ENCODE peak calls at places on chromosomes 7 and 10, in five cellular contexts. One of them, this sample, is unnamed.

GRCh38 chr7:2066251-2066919 is 166.4 kb downstream of the MAD1L1 start:
- DNase-seq in fibroblast of the aortic adventitia: no peak
- DNase-seq in cardiac septum: no peak
- DNase-seq in cardiac muscle cell: no peak
- DNase-seq in NCI-H1694: no peak
- DNase-seq in this sample: no peak

GRCh38 chr10:46550795-46551700 is 5.4 kb downstream of the GPRIN2 start:
- DNase-seq in fibroblast of the aortic adventitia: no peak
- DNase-seq in cardiac septum: peak
- DNase-seq in cardiac muscle cell: no peak
- DNase-seq in NCI-H1694: no peak
- DNase-seq in this sample: no peak

GRCh38 chr10:57775250-57775649 is 492.4 kb downstream of the IPMK start:
- DNase-seq in fibroblast of the aortic adventitia: no peak
- DNase-seq in cardiac septum: no peak
- DNase-seq in cardiac muscle cell: no peak
- DNase-seq in NCI-H1694: no peak
- DNase-seq in this sample: no peak

GRCh38 chr7:106178593-106179134 is 66.6 kb upstream of the SYPL1 start:
- DNase-seq in fibroblast of the aortic adventitia: peak
- DNase-seq in cardiac septum: no peak
- DNase-seq in cardiac muscle cell: no peak
- DNase-seq in NCI-H1694: peak
- DNase-seq in this sample: no peak

GRCh38 chr10:59091239-59091638 is 85.2 kb upstream of the PHYHIPL start:
- DNase-seq in fibroblast of the aortic adventitia: no peak
- DNase-seq in cardiac septum: no peak
- DNase-seq in cardiac muscle cell: no peak
- DNase-seq in NCI-H1694: no peak
- DNase-seq in this sample: no peak

GRCh38 chr10:78432582-78432981 is 398.9 kb downstream of the RPS24 start:
- DNase-seq in fibroblast of the aortic adventitia: peak
- DNase-seq in cardiac septum: peak
- DNase-seq in cardiac muscle cell: peak
- DNase-seq in NCI-H1694: no peak
- DNase-seq in this sample: no peak

GRCh38 chr10:113093188-113094113 is 143.4 kb downstream of the TCF7L2 start:
- DNase-seq in fibroblast of the aortic adventitia: peak
- DNase-seq in cardiac septum: no peak
- DNase-seq in cardiac muscle cell: no peak
- DNase-seq in NCI-H1694: no peak
- DNase-seq in this sample: no peak

GRCh38 chr10:52314007-52314821 is at the start of gene DKK1:
- DNase-seq in fibroblast of the aortic adventitia: peak
- DNase-seq in cardiac septum: no peak
- DNase-seq in cardiac muscle cell: peak
- DNase-seq in NCI-H1694: no peak
- DNase-seq in this sample: no peak

GRCh38 chr10:60962946-60963345 is 19.0 kb upstream of the RHOBTB1 start:
- DNase-seq in fibroblast of the aortic adventitia: no peak
- DNase-seq in cardiac septum: no peak
- DNase-seq in cardiac muscle cell: no peak
- DNase-seq in NCI-H1694: no peak
- DNase-seq in this sample: no peak

GRCh38 chr10:1268856-1269255 is 212.7 kb downstream of the WDR37 start:
- DNase-seq in fibroblast of the aortic adventitia: no peak
- DNase-seq in cardiac septum: no peak
- DNase-seq in cardiac muscle cell: no peak
- DNase-seq in NCI-H1694: no peak
- DNase-seq in this sample: no peak

GRCh38 chr7:89500082-89500481 is 654.2 kb upstream of the STEAP1 start:
- DNase-seq in fibroblast of the aortic adventitia: no peak
- DNase-seq in cardiac septum: no peak
- DNase-seq in cardiac muscle cell: no peak
- DNase-seq in NCI-H1694: no peak
- DNase-seq in this sample: no peak

GRCh38 chr7:131431289-131431688 is 103.6 kb downstream of the MKLN1 start:
- DNase-seq in fibroblast of the aortic adventitia: peak
- DNase-seq in cardiac septum: no peak
- DNase-seq in cardiac muscle cell: no peak
- DNase-seq in NCI-H1694: no peak
- DNase-seq in this sample: no peak

GRCh38 chr10:76408646-76409045 is 977.2 kb downstream of the LRMDA start:
- DNase-seq in fibroblast of the aortic adventitia: no peak
- DNase-seq in cardiac septum: no peak
- DNase-seq in cardiac muscle cell: no peak
- DNase-seq in NCI-H1694: no peak
- DNase-seq in this sample: no peak

GRCh38 chr10:30431435-30431911 is 2.5 kb upstream of the MAP3K8 start:
- DNase-seq in fibroblast of the aortic adventitia: peak
- DNase-seq in cardiac septum: no peak
- DNase-seq in cardiac muscle cell: no peak
- DNase-seq in NCI-H1694: no peak
- DNase-seq in this sample: no peak

GRCh38 chr7:83824214-83824613 is 175.3 kb upstream of the SEMA3E start:
- DNase-seq in fibroblast of the aortic adventitia: peak
- DNase-seq in cardiac septum: no peak
- DNase-seq in cardiac muscle cell: no peak
- DNase-seq in NCI-H1694: no peak
- DNase-seq in this sample: no peak

GRCh38 chr10:32340596-32341180 is 6.3 kb downstream of the EPC1 start:
- DNase-seq in fibroblast of the aortic adventitia: no peak
- DNase-seq in cardiac septum: no peak
- DNase-seq in cardiac muscle cell: no peak
- DNase-seq in NCI-H1694: no peak
- DNase-seq in this sample: no peak

GRCh38 chr7:131629203-131629871 is 72.9 kb upstream of the PODXL start:
- DNase-seq in fibroblast of the aortic adventitia: peak
- DNase-seq in cardiac septum: peak
- DNase-seq in cardiac muscle cell: no peak
- DNase-seq in NCI-H1694: no peak
- DNase-seq in this sample: no peak

GRCh38 chr7:3201937-3202715 is 98.9 kb upstream of the SDK1 start:
- DNase-seq in fibroblast of the aortic adventitia: no peak
- DNase-seq in cardiac septum: peak
- DNase-seq in cardiac muscle cell: no peak
- DNase-seq in NCI-H1694: no peak
- DNase-seq in this sample: no peak

GRCh38 chr10:27256299-27256698 is 15.7 kb upstream of the ACBD5 start:
- DNase-seq in fibroblast of the aortic adventitia: no peak
- DNase-seq in cardiac septum: no peak
- DNase-seq in cardiac muscle cell: no peak
- DNase-seq in NCI-H1694: no peak
- DNase-seq in this sample: no peak

GRCh38 chr7:81308643-81309354 is 389.9 kb upstream of the SEMA3C start:
- DNase-seq in fibroblast of the aortic adventitia: peak
- DNase-seq in cardiac septum: no peak
- DNase-seq in cardiac muscle cell: no peak
- DNase-seq in NCI-H1694: no peak
- DNase-seq in this sample: no peak

GRCh38 chr10:14009315-14010082 is 321.2 kb downstream of the FRMD4A start:
- DNase-seq in fibroblast of the aortic adventitia: peak
- DNase-seq in cardiac septum: no peak
- DNase-seq in cardiac muscle cell: no peak
- DNase-seq in NCI-H1694: no peak
- DNase-seq in this sample: no peak

GRCh38 chr7:25858562-25859411 is 293.2 kb upstream of the NFE2L3 start:
- DNase-seq in fibroblast of the aortic adventitia: no peak
- DNase-seq in cardiac septum: no peak
- DNase-seq in cardiac muscle cell: no peak
- DNase-seq in NCI-H1694: no peak
- DNase-seq in this sample: peak

GRCh38 chr7:17633099-17633498 is 307.2 kb downstream of the SNX13 start:
- DNase-seq in fibroblast of the aortic adventitia: peak
- DNase-seq in cardiac septum: no peak
- DNase-seq in cardiac muscle cell: no peak
- DNase-seq in NCI-H1694: no peak
- DNase-seq in this sample: no peak

GRCh38 chr10:122265896-122266295 is 5.2 kb upstream of the BTBD16 start:
- DNase-seq in fibroblast of the aortic adventitia: no peak
- DNase-seq in cardiac septum: no peak
- DNase-seq in cardiac muscle cell: peak
- DNase-seq in NCI-H1694: no peak
- DNase-seq in this sample: no peak

GRCh38 chr10:11329055-11329673 is 282.3 kb downstream of the USP6NL start:
- DNase-seq in fibroblast of the aortic adventitia: no peak
- DNase-seq in cardiac septum: no peak
- DNase-seq in cardiac muscle cell: no peak
- DNase-seq in NCI-H1694: no peak
- DNase-seq in this sample: no peak

GRCh38 chr10:119702482-119703041 is 23.3 kb upstream of the INPP5F start:
- DNase-seq in fibroblast of the aortic adventitia: no peak
- DNase-seq in cardiac septum: no peak
- DNase-seq in cardiac muscle cell: no peak
- DNase-seq in NCI-H1694: no peak
- DNase-seq in this sample: no peak

This sample was measured in DMS 273 treated with DMSO at 0.1 percent for 48 hours.